ENCODE peak calls at places on chromosomes 4 and X, in eight cellular contexts. O, R, I, Q, C, S, J and V are unnamed samples.

GRCh38 chrX:54633641-54634040 is 103.6 kb downstream of the GNL3L start:
- DNase-seq in J (no peak), Q (no peak), I (no peak), R (no peak), S (no peak), C (no peak), O (no peak), V (no peak)

GRCh38 chr4:153955306-153955705 is 166.4 kb upstream of the SFRP2 start:
- DNase-seq in R (no peak), Q (no peak), O (no peak), S (no peak), I (no peak), J (no peak), C (no peak), V (no peak)

GRCh38 chr4:69823481-69824186 is 36.3 kb downstream of the SULT1E1 start:
- DNase-seq in S (no peak), O (no peak), C (peak; percentile 7), R (no peak), I (no peak), Q (peak; percentile 69), J (no peak), V (no peak)

GRCh38 chr4:140372607-140373327 is 679 bp upstream of the SCOC start:
- DNase-seq in Q (peak; percentile 54), S (no peak), I (peak; percentile 5), C (peak; percentile 5), R (no peak), J (no peak), O (no peak), V (peak; percentile 38)

GRCh38 chr4:8554555-8555100 is 25.6 kb upstream of the GPR78 start:
- DNase-seq in R (no peak), I (no peak), O (no peak), J (no peak), S (no peak), Q (no peak), C (no peak), V (peak; percentile 22)

GRCh38 chrX:118271770-118272169 is 74.1 kb upstream of the WDR44 start:
- DNase-seq in O (no peak), I (no peak), C (no peak), R (no peak), S (no peak), Q (no peak), J (no peak), V (no peak)

GRCh38 chr4:138561276-138561880 is 319.2 kb upstream of the SLC7A11 start:
- DNase-seq in Q (no peak), C (no peak), J (no peak), S (no peak), R (no peak), O (no peak), I (no peak), V (peak; percentile 29)

GRCh38 chrX:153065389-153065788 is 6.9 kb upstream of the PNMA6A start:
- DNase-seq in O (no peak), R (no peak), S (no peak), Q (no peak), C (no peak), J (no peak), I (no peak), V (no peak)

GRCh38 chr4:174702974-174703478 is 126.0 kb downstream of the GLRA3 start:
- DNase-seq in Q (no peak), O (no peak), R (no peak), I (no peak), J (no peak), C (peak; percentile 5), S (no peak), V (no peak)

GRCh38 chr4:71120831-71121524 is 127.5 kb downstream of the DCK start:
- DNase-seq in S (no peak), R (no peak), J (no peak), O (no peak), I (peak; percentile 4), C (no peak), Q (no peak), V (no peak)

GRCh38 chr4:163959932-163960331 is 465.4 kb downstream of the TMA16 start:
- DNase-seq in J (no peak), R (no peak), I (no peak), Q (no peak), O (no peak), S (no peak), C (no peak), V (no peak)